ENCODE peak calls at places on chromosomes 12 and 14, in six cellular contexts. W, U, A, H, B and Z are unnamed samples.

GRCh38 chr14:84975503-84975902 is 554.4 kb upstream of the FLRT2 start:
- DNase-seq in U (no peak), H (no peak), W (no peak), B (no peak), A (no peak), Z (no peak)

GRCh38 chr14:63677891-63678379 is 36.3 kb upstream of the WDR89 start:
- DNase-seq in B (no peak), W (no peak), A (peak), H (peak), U (peak), Z (no peak)

GRCh38 chr12:115771065-115771464 is 506.4 kb downstream of the MED13L start:
- DNase-seq in H (peak), U (no peak), A (no peak), B (no peak), W (no peak), Z (no peak)

GRCh38 chr12:68416826-68417225 is 84.7 kb upstream of the MDM1 start:
- DNase-seq in H (no peak), A (no peak), U (peak), W (no peak), B (no peak), Z (no peak)

GRCh38 chr12:94032368-94032767 is 116.0 kb upstream of the PLXNC1 start:
- DNase-seq in U (no peak), A (no peak), H (no peak), W (no peak), B (no peak), Z (no peak)

GRCh38 chr12:51200806-51201205 is 17.1 kb downstream of the POU6F1 start:
- DNase-seq in B (no peak), A (no peak), U (peak), W (no peak), H (no peak), Z (no peak)

GRCh38 chr14:21066882-21067502 is 3.1 kb upstream of the ARHGEF40 start:
- DNase-seq in A (no peak), B (no peak), W (no peak), U (no peak), H (peak), Z (no peak)

GRCh38 chr14:41051801-41052200 is 554.9 kb upstream of the LRFN5 start:
- DNase-seq in U (no peak), B (no peak), H (no peak), W (no peak), A (no peak), Z (no peak)

GRCh38 chr12:25957898-25958253 is 606 bp upstream of the RASSF8 start:
- DNase-seq in H (no peak), A (peak), U (peak), B (peak), W (no peak), Z (no peak)

GRCh38 chr12:23185346-23185745 is 560.4 kb downstream of the ETNK1 start:
- DNase-seq in U (no peak), B (no peak), A (no peak), H (no peak), W (no peak), Z (no peak)

GRCh38 chr14:104278214-104278534 is 139.8 kb downstream of the KIF26A start:
- DNase-seq in U (no peak), A (no peak), B (no peak), H (no peak), W (no peak), Z (peak)

GRCh38 chr12:108895220-108895802 is 15.4 kb downstream of the DAO start:
- DNase-seq in W (no peak), A (no peak), U (no peak), B (no peak), H (no peak), Z (no peak)

GRCh38 chr14:77248666-77249065 is 22.3 kb downstream of the NGB start:
- DNase-seq in H (no peak), W (no peak), A (no peak), U (peak), B (no peak), Z (no peak)

GRCh38 chr14:50814161-50814560 is 16.8 kb downstream of the NIN start:
- DNase-seq in B (no peak), H (no peak), A (no peak), U (no peak), W (no peak), Z (no peak)

GRCh38 chr12:27693403-27693802 is 2.8 kb upstream of the REP15 start:
- DNase-seq in W (no peak), H (no peak), A (no peak), B (no peak), U (no peak), Z (no peak)

GRCh38 chr12:4849946-4850345 is 59.8 kb upstream of the KCNA1 start:
- DNase-seq in B (no peak), U (no peak), A (no peak), W (no peak), H (no peak), Z (no peak)

GRCh38 chr14:71341160-71341559 is 433.9 kb downstream of the PCNX1 start:
- DNase-seq in W (no peak), A (no peak), U (no peak), H (no peak), B (no peak), Z (no peak)

GRCh38 chr14:101851716-101852395 is 90.3 kb downstream of the PPP2R5C start:
- DNase-seq in B (no peak), U (no peak), A (no peak), H (no peak), W (no peak), Z (no peak)

GRCh38 chr12:131157739-131158138 is 204.0 kb downstream of the ADGRD1 start:
- DNase-seq in U (no peak), A (no peak), B (no peak), W (no peak), H (no peak), Z (no peak)

GRCh38 chr12:26548227-26548626 is 284.8 kb downstream of the ITPR2 start:
- DNase-seq in B (no peak), U (no peak), H (no peak), A (no peak), W (no peak), Z (no peak)

GRCh38 chr12:108271951-108272729 is 67.0 kb downstream of the CMKLR1 start:
- DNase-seq in B (no peak), U (no peak), A (no peak), W (no peak), H (no peak), Z (no peak)